ENCODE peak calls at places on chromosomes 16 and 17, in five cellular contexts. Q, S, R, D and Z are unnamed samples.

GRCh38 chr16:81646561-81646960 is 132.5 kb upstream of the PLCG2 start:
- DNase-seq in R (peak), D (no peak), Q (peak), S (no peak), Z (no peak)

GRCh38 chr16:20383106-20384029 is 21.2 kb downstream of the PDILT start:
- DNase-seq in Q (peak), D (peak), R (peak), S (peak), Z (peak)

GRCh38 chr17:57284984-57285646 is 28.8 kb downstream of the MSI2 start:
- DNase-seq in R (peak), Q (no peak), S (peak), D (no peak), Z (no peak)

GRCh38 chr17:82457071-82457789 is 1.3 kb upstream of the NARF start:
- DNase-seq in S (no peak), D (no peak), Q (no peak), R (no peak), Z (no peak)

GRCh38 chr16:3001316-3001715 is 11.4 kb upstream of the CLDN9 start:
- DNase-seq in R (no peak), Q (no peak), S (no peak), D (no peak), Z (no peak)

GRCh38 chr17:11742891-11743290 is 144.6 kb downstream of the DNAH9 start:
- DNase-seq in S (no peak), D (no peak), R (no peak), Q (no peak), Z (no peak)

GRCh38 chr17:5986644-5987043 is 83.5 kb upstream of the WSCD1 start:
- DNase-seq in D (no peak), Q (no peak), S (no peak), R (no peak), Z (no peak)

GRCh38 chr17:50863221-50863843 is 2.8 kb downstream of the TOB1 start:
- DNase-seq in Q (no peak), S (peak), D (no peak), R (peak), Z (no peak)

GRCh38 chr17:66904760-66905637 is 59.5 kb upstream of the CACNG4 start:
- DNase-seq in R (peak), Q (peak), S (no peak), D (peak), Z (peak)

GRCh38 chr16:23863511-23864422 is 28.0 kb downstream of the PRKCB start:
- DNase-seq in Q (no peak), R (no peak), S (peak), D (no peak), Z (no peak)